ENCODE peak calls at places on chromosomes 16 and 17, in ten cellular contexts. F is astrocyte of the spinal cord, A is GM23338, K is Panc1, T is breast epithelium, I is esophagus squamous epithelium, H is iPS DF 6.9, X is prostate gland, G is adipocyte, O is uterus. E is an unnamed sample.
A peak's percentile ranks its signal among the peaks of the same experiment; 100 is the strongest.

GRCh38 chr16:88651989-88652762 is 1.3 kb upstream of the CYBA start:
- DNase-seq in I (no peak), G (no peak), O (no peak), F (no peak), K (no peak), A (no peak), H (no peak), T (no peak), X (no peak), E (no peak)

GRCh38 chr17:57402691-57403090 is 146.4 kb downstream of the MSI2 start:
- DNase-seq in F (no peak), I (no peak), A (no peak), H (no peak), G (no peak), O (no peak), T (no peak), X (no peak), K (no peak), E (no peak)

GRCh38 chr17:70137451-70138230 is 31.7 kb upstream of the KCNJ2 start:
- DNase-seq in H (no peak), I (no peak), F (peak; percentile 87), G (peak; percentile 70), A (peak; percentile 3), T (no peak), K (no peak), X (peak; percentile 59), O (peak; percentile 47), E (peak; percentile 88)

GRCh38 chr17:74599531-74599939 is 7.5 kb upstream of the CD300LD start:
- DNase-seq in I (no peak), K (no peak), X (no peak), A (no peak), F (no peak), G (no peak), T (no peak), O (no peak), H (no peak), E (no peak)

GRCh38 chr16:72836181-72836580 is 211.7 kb downstream of the ZFHX3 start:
- DNase-seq in G (no peak), T (peak; percentile 64), H (no peak), A (no peak), X (peak; percentile 85), O (no peak), I (no peak), F (no peak), K (no peak), E (no peak)

GRCh38 chr16:2753523-2754020 is 1.1 kb downstream of the SRRM2 start:
- DNase-seq in O (no peak), A (no peak), F (peak; percentile 19), T (no peak), G (peak; percentile 62), K (no peak), I (no peak), H (no peak), X (no peak), E (no peak)

GRCh38 chr17:55301521-55302406 is 37.0 kb downstream of the HLF start:
- DNase-seq in O (no peak), I (no peak), F (no peak), A (no peak), K (no peak), T (no peak), X (peak; percentile 28), G (peak; percentile 34), H (no peak), E (no peak)

GRCh38 chr17:77535435-77535834 is 394.7 kb downstream of the SEC14L1 start:
- DNase-seq in X (peak; percentile 33), K (no peak), O (no peak), G (no peak), F (no peak), T (no peak), A (no peak), H (no peak), I (no peak), E (no peak)

GRCh38 chr17:67276075-67276474 is 31.1 kb upstream of the HELZ start:
- DNase-seq in F (no peak), H (no peak), I (no peak), X (no peak), O (no peak), T (no peak), K (no peak), G (no peak), A (peak; percentile 80), E (no peak)

GRCh38 chr17:50872710-50873424 is 6.7 kb upstream of the TOB1 start:
- DNase-seq in T (no peak), F (peak; percentile 48), H (no peak), K (no peak), X (peak; percentile 35), I (no peak), G (peak; percentile 39), A (no peak), O (no peak), E (peak; percentile 34)

GRCh38 chr17:34606721-34607120 is 27.3 kb downstream of the TMEM132E start:
- DNase-seq in G (no peak), X (no peak), K (no peak), F (no peak), O (peak; percentile 27), T (no peak), A (no peak), H (no peak), I (no peak), E (no peak)

GRCh38 chr17:27473190-27473747 is 17.0 kb downstream of the KSR1 start:
- DNase-seq in K (no peak), H (no peak), T (no peak), I (no peak), O (no peak), F (no peak), X (no peak), A (no peak), G (no peak), E (no peak)

GRCh38 chr16:50378417-50378816 is 9.6 kb upstream of the BRD7 start:
- DNase-seq in F (no peak), A (no peak), T (no peak), H (no peak), G (no peak), I (no peak), O (no peak), X (no peak), K (no peak), E (no peak)

GRCh38 chr16:83552193-83552592 is 255.6 kb upstream of the HSBP1 start:
- DNase-seq in F (no peak), T (no peak), O (no peak), K (no peak), H (no peak), X (no peak), G (no peak), I (no peak), A (no peak), E (no peak)

GRCh38 chr16:56918467-56919012 is 13.4 kb upstream of the HERPUD1 start:
- DNase-seq in X (no peak), F (no peak), T (no peak), O (no peak), A (no peak), G (no peak), H (no peak), I (no peak), K (no peak), E (no peak)

GRCh38 chr16:67245189-67245585 is 2.1 kb downstream of the FHOD1 start:
- DNase-seq in O (no peak), A (no peak), K (no peak), G (no peak), T (no peak), H (no peak), X (no peak), I (no peak), F (no peak), E (no peak)
- H3K4me3 ChIP-seq in O (no peak overlapping the region), A (peak overlapping the region; percentile 89), K (no peak overlapping the region), G (peak overlapping the region; percentile 92), T (peak overlapping the region; percentile 78), H (no peak overlapping the region), X (no peak overlapping the region), I (peak overlapping the region; percentile 58), F (no peak overlapping the region), E (peak overlapping the region; percentile 91)

GRCh38 chr17:17742688-17743390 is 61.6 kb downstream of the RAI1 start:
- DNase-seq in G (no peak), I (no peak), F (no peak), H (no peak), K (no peak), T (no peak), O (no peak), A (no peak), X (no peak), E (no peak)

GRCh38 chr17:17740627-17741237 is 59.5 kb downstream of the RAI1 start:
- DNase-seq in H (no peak), A (no peak), G (no peak), O (no peak), T (no peak), K (no peak), X (no peak), F (peak; percentile 31), I (no peak), E (no peak)

GRCh38 chr17:17742133-17742621 is 60.9 kb downstream of the RAI1 start:
- DNase-seq in F (peak; percentile 55), H (no peak), G (peak; percentile 38), T (no peak), X (no peak), K (no peak), A (no peak), I (no peak), O (no peak), E (no peak)

GRCh38 chr17:17739388-17740066 is 58.3 kb downstream of the RAI1 start:
- DNase-seq in H (no peak), X (no peak), I (no peak), G (peak; percentile 81), K (no peak), A (no peak), F (peak; percentile 60), O (peak; percentile 74), T (no peak), E (no peak)

GRCh38 chr17:17741346-17742023 is 60.2 kb downstream of the RAI1 start:
- DNase-seq in G (peak; percentile 30), X (peak; percentile 67), A (peak; percentile 67), T (no peak), K (no peak), H (no peak), I (no peak), O (no peak), F (peak; percentile 49), E (no peak)
- H3K4me3 ChIP-seq in G (no peak overlapping the region), X (peak overlapping the region; percentile 1), A (no peak overlapping the region), T (peak overlapping the region; percentile 43), K (no peak overlapping the region), H (no peak overlapping the region), I (peak overlapping the region; percentile 6), O (no peak overlapping the region), F (no peak overlapping the region), E (no peak overlapping the region)

DNA sequence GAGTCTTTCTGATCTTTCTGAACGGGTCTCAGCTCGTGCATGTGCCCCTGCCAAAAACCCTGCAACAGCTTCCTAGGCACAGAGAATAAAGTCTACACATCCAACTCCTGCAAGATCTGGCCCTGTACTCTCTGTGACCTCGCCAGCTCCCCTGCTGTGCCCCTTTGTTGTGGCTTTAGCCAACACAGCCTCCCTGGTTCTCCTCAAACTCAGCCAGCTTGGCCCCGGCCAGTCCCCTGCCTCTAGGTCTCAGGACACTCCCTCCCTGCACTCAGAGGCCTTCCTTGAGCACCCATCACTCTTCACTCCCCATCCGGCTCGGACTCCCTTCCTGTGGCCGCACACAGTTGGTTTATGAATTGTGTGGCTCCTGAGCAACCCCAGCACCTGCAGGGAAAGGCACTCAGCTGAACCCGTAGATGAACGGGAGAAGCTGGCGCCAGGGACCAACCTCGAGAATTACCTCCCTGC is 1.4 kb downstream of the CEP131 start:
- DNase-seq in T (no peak), O (no peak), K (no peak), G (no peak), A (peak; percentile 60), F (no peak), I (no peak), H (no peak), X (no peak), E (peak; percentile 8)
- H3K4me3 ChIP-seq in T (peak overlapping the region; percentile 98), O (no peak overlapping the region), K (peak overlapping the region; percentile 76), G (peak overlapping the region; percentile 82), A (peak overlapping the region; percentile 93), F (no peak overlapping the region), I (no peak overlapping the region), H (no peak overlapping the region), X (no peak overlapping the region), E (peak overlapping the region; percentile 70)

GRCh38 chr16:70725912-70726828 is 40.3 kb upstream of the MTSS2 start:
- DNase-seq in X (peak; percentile 28), G (no peak), A (no peak), T (no peak), K (no peak), O (peak; percentile 80), H (no peak), F (no peak), I (no peak), E (no peak)
- H3K4me3 ChIP-seq in X (no peak overlapping the region), G (peak overlapping the region; percentile 3), A (no peak overlapping the region), T (peak overlapping the region; percentile 7), K (no peak overlapping the region), O (no peak overlapping the region), H (no peak overlapping the region), F (no peak overlapping the region), I (no peak overlapping the region), E (no peak overlapping the region)